ENCODE peak calls at places on chromosomes 11 and 22, in four cellular contexts. One of them, this sample, is unnamed. For H3K4me1, the result is how much of the 10 kb centered on the place peaks cover.

GRCh38 chr11:133808393-133809140 is 36.7 kb downstream of the SPATA19 start:
- DNase-seq in K562: no peak
- DNase-seq in HepG2: no peak
- DNase-seq in HCT116: no peak
- DNase-seq in this sample: no peak

GRCh38 chr11:62423012-62423411 is 4.2 kb downstream of the SCGB1A1 start:
- DNase-seq in K562: no peak
- DNase-seq in HCT116: no peak
- DNase-seq in HepG2: no peak
- DNase-seq in this sample: no peak

GRCh38 chr22:34798605-34799004 is 267.4 kb upstream of the ISX start:
- DNase-seq in HCT116: no peak
- DNase-seq in K562: no peak
- DNase-seq in HepG2: no peak
- DNase-seq in this sample: no peak

GRCh38 chr11:70243912-70244652 is 26.4 kb upstream of the PPFIA1 start:
- DNase-seq in HepG2: no peak
- DNase-seq in HCT116: no peak
- DNase-seq in K562: no peak
- DNase-seq in this sample: no peak

GRCh38 chr11:69635210-69635609 is 5.7 kb upstream of the CCND1 start:
- DNase-seq in HCT116: no peak
- DNase-seq in K562: no peak
- DNase-seq in HepG2: no peak
- DNase-seq in this sample: no peak

GRCh38 chr11:86955111-86955673 is at the start of gene FZD4:
- DNase-seq in HCT116: peak
- DNase-seq in K562: peak
- DNase-seq in HepG2: peak
- DNase-seq in this sample: peak

GRCh38 chr22:44497218-44497903 is 672 bp downstream of the RTL6 start:
- DNase-seq in K562: peak
- DNase-seq in HCT116: no peak
- DNase-seq in HepG2: no peak
- DNase-seq in this sample: no peak

GRCh38 chr11:18677560-18677959 is 21.0 kb upstream of the TMEM86A start:
- DNase-seq in HepG2: no peak
- DNase-seq in HCT116: no peak
- DNase-seq in K562: no peak
- DNase-seq in this sample: no peak

GRCh38 chr11:92251980-92252379 is 27.4 kb downstream of the FAT3 start:
- DNase-seq in K562: no peak
- DNase-seq in HepG2: no peak
- DNase-seq in HCT116: no peak
- DNase-seq in this sample: no peak

GRCh38 chr11:118903204-118904015 is 19.7 kb downstream of the CXCR5 start:
- DNase-seq in K562: no peak
- DNase-seq in HCT116: no peak
- DNase-seq in HepG2: no peak
- DNase-seq in this sample: no peak

GRCh38 chr11:23310276-23310675 is 450.0 kb upstream of the CCDC179 start:
- DNase-seq in HepG2: no peak
- DNase-seq in K562: no peak
- DNase-seq in HCT116: no peak
- DNase-seq in this sample: no peak

GRCh38 chr22:49011769-49012598 is 815.7 kb downstream of the BRD1 start:
- DNase-seq in HCT116: no peak
- DNase-seq in K562: no peak
- DNase-seq in HepG2: no peak
- DNase-seq in this sample: no peak

GRCh38 chr11:114293201-114293711 is 2.9 kb upstream of the NNMT start:
- DNase-seq in HepG2: no peak
- DNase-seq in HCT116: no peak
- DNase-seq in K562: no peak
- DNase-seq in this sample: no peak

GRCh38 chr11:59523541-59523940 is 12.2 kb downstream of the OR4D9 start:
- DNase-seq in HepG2: no peak
- DNase-seq in K562: peak
- DNase-seq in HCT116: peak
- DNase-seq in this sample: no peak
- TF ChIP-seq CTCF in HepG2: no peak
- TF ChIP-seq CTCF in K562: peak
- TF ChIP-seq CTCF in HCT116: peak
- TF ChIP-seq CTCF in this sample: no peak

GRCh38 chr22:50545522-50546325 is at the start of gene KLHDC7B:
- DNase-seq in HCT116: no peak
- DNase-seq in HepG2: no peak
- DNase-seq in K562: no peak
- DNase-seq in this sample: no peak

GRCh38 chr22:50542416-50542927 is 3.2 kb upstream of the KLHDC7B start:
- DNase-seq in K562: no peak
- DNase-seq in HCT116: no peak
- DNase-seq in HepG2: no peak
- DNase-seq in this sample: no peak

GRCh38 chr22:50544746-50545253 is 899 bp upstream of the KLHDC7B start:
- DNase-seq in K562: no peak
- DNase-seq in HepG2: no peak
- DNase-seq in HCT116: no peak
- DNase-seq in this sample: no peak

GRCh38 chr22:50546326-50547230 is 879 bp downstream of the KLHDC7B start:
- DNase-seq in HCT116: no peak
- DNase-seq in HepG2: no peak
- DNase-seq in K562: no peak
- DNase-seq in this sample: no peak

DNA sequence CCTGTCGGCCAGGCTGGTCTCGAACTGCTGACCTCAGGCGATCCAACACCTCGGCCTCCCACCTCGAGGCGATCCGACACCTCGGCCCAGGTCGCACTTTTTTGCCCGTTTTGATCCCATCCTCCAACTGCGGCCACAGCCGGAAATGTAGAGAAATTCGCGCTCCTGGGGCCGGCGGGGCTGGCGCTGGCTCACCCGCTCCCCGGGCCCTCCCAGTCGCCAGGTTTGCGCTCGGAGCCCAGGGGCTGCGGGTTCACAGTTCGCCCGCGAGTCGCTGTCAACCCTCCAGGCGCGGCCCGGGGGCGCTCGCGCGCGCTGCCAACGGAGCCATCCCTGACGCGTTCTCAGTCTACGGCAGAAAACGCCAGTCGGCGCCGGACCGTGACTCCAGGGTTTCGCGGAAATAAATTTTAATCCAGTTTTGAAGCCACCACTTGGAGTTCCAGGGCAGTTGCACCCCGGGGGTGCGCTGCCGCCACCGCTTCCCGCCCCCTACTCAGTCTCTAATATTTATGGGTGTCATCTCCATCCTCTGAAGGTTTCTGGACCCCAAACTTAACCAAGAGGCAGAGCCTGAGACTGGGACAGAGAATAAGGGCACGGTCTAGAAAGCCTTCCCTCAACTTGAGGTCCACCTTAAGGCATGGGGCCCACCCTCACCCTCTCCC is 1.5 kb upstream of the KLHDC7B start:
- DNase-seq in HepG2: no peak
- DNase-seq in HCT116: no peak
- DNase-seq in K562: no peak
- DNase-seq in this sample: peak
- H3K4me2 ChIP-seq in HepG2: no peak
- H3K4me2 ChIP-seq in HCT116: peak
- H3K4me2 ChIP-seq in K562: no peak
- H3K4me2 ChIP-seq in this sample: peak

GRCh38 chr11:1924646-1925372 is 5.3 kb downstream of the TNNT3 start:
- DNase-seq in HCT116: no peak
- DNase-seq in K562: no peak
- DNase-seq in HepG2: no peak
- DNase-seq in this sample: no peak
- H3K4me1 ChIP-seq in HCT116: under half
- H3K4me1 ChIP-seq in K562: under half
- H3K4me1 ChIP-seq in HepG2: under half
- H3K4me1 ChIP-seq in this sample: under half

GRCh38 chr11:73195191-73196007 is 22.7 kb upstream of the P2RY2 start:
- DNase-seq in K562: no peak
- DNase-seq in HCT116: peak
- DNase-seq in HepG2: peak
- DNase-seq in this sample: no peak
- TF ChIP-seq CTCF in K562: no peak
- TF ChIP-seq CTCF in HCT116: no peak
- TF ChIP-seq CTCF in HepG2: no peak
- TF ChIP-seq CTCF in this sample: no peak

DNA sequence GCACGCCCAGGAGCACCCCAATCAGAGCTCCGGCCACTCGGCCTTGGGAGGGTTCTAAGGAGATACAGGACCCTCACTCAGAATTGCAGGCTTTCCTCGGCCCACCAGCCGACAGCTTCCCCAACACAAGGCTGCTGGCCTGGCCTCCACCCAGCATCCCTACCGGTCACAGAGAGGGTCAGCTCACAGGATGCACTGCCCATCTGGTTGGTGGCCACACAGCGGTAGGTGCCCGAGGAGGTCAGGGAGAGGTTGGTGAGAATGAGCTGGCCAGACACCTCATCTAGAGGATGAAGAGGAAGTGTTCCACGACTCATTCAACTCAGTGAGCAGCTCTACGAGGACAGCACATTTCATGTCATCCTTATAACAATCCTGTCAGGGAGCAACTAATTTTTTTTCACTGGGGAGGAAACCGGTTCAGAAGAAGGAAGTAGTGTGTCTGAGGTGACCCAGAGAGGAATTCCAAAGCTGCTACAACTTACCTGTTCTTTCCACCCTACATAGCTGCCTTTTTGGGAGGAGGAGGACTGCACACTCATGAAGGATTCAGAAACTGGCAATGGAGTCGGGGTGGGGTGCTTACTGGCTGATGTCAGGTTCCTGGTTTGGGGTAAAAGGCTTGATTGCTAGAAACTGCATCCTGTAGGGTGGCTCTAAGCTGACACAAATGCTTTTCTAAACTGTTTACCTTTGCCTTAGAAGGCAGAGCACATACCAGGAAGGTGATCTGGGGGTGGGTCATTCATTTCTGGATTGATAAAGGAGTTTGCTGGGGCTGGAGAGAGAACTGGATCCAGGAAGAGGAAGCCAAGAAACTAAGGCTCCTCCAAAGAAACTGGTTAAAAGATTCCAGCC is 3.3 kb downstream of the VSIG2 start:
- DNase-seq in HCT116: no peak
- DNase-seq in K562: no peak
- DNase-seq in HepG2: no peak
- DNase-seq in this sample: no peak
- H3K4me2 ChIP-seq in HCT116: peak
- H3K4me2 ChIP-seq in K562: no peak
- H3K4me2 ChIP-seq in HepG2: no peak
- H3K4me2 ChIP-seq in this sample: no peak